ENCODE peak calls at places on chromosomes 11 and 22, in nine cellular contexts. T, O, I, P, D, L, K, A and S are unnamed samples. For H3K9me3 and H3K4me1, the result is how much of the 10 kb centered on the place peaks cover.

GRCh38 chr11:128894685-128895084 is 3.5 kb downstream of the KCNJ5 start:
- DNase-seq in T (peak), O (no peak), I (no peak), P (no peak), D (no peak), L (peak), K (no peak), A (no peak), S (no peak)

GRCh38 chr22:36386351-36386899 is 1.3 kb downstream of the MYH9 start:
- DNase-seq in T (peak), O (no peak), I (peak), P (no peak), D (no peak), L (no peak), K (peak), A (no peak), S (no peak)

GRCh38 chr11:17400048-17400775 is 11.8 kb upstream of the KCNJ11 start:
- DNase-seq in T (no peak), O (no peak), I (no peak), P (no peak), D (no peak), L (no peak), K (no peak), A (no peak), S (no peak)

GRCh38 chr11:3836903-3837302 is 3.9 kb downstream of the RHOG start:
- DNase-seq in T (peak), O (no peak), I (peak), P (no peak), D (no peak), L (no peak), K (no peak), A (no peak), S (no peak)

GRCh38 chr22:38432264-38432663 is 22.7 kb downstream of the KCNJ4 start:
- DNase-seq in T (no peak), O (no peak), I (no peak), P (no peak), D (no peak), L (no peak), K (no peak), A (no peak), S (no peak)

GRCh38 chr11:100815787-100816330 is 128.8 kb downstream of the ARHGAP42 start:
- DNase-seq in T (no peak), O (no peak), I (no peak), P (no peak), D (no peak), L (no peak), K (no peak), A (no peak), S (no peak)

GRCh38 chr11:77669848-77670511 is 32.4 kb upstream of the CLNS1A start:
- DNase-seq in T (no peak), O (no peak), I (no peak), P (no peak), D (no peak), L (no peak), K (no peak), A (no peak), S (no peak)

GRCh38 chr11:130737866-130738431 is 178.3 kb downstream of the SNX19 start:
- DNase-seq in T (no peak), O (no peak), I (no peak), P (no peak), D (no peak), L (no peak), K (no peak), A (no peak), S (no peak)

GRCh38 chr22:42379961-42380537 is 52.2 kb downstream of the NFAM1 start:
- DNase-seq in T (no peak), O (no peak), I (no peak), P (no peak), D (no peak), L (no peak), K (no peak), A (no peak), S (no peak)

GRCh38 chr11:76910620-76911414 is 50.1 kb downstream of the ACER3 start:
- DNase-seq in T (no peak), O (peak), I (no peak), P (no peak), D (no peak), L (peak), K (no peak), A (peak), S (peak)

GRCh38 chr22:17228725-17229126 is 9.5 kb upstream of the ADA2 start:
- DNase-seq in T (no peak), O (no peak), I (no peak), P (no peak), D (no peak), L (no peak), K (no peak), A (no peak), S (no peak)

GRCh38 chr11:64216879-64217278 is 9.1 kb downstream of the TRPT1 start:
- DNase-seq in T (no peak), O (no peak), I (no peak), P (no peak), D (no peak), L (no peak), K (no peak), A (no peak), S (no peak)

GRCh38 chr11:127521413-127521812 is 520.8 kb upstream of the KIRREL3 start:
- DNase-seq in T (no peak), O (no peak), I (no peak), P (no peak), D (no peak), L (no peak), K (no peak), A (no peak), S (no peak)

GRCh38 chr11:12478743-12479142 is 101.4 kb downstream of the PARVA start:
- DNase-seq in T (no peak), O (no peak), I (no peak), P (no peak), D (no peak), L (no peak), K (no peak), A (no peak), S (no peak)

GRCh38 chr11:67438121-67438902 is 830 bp upstream of the PTPRCAP start:
- DNase-seq in T (peak), O (no peak), I (peak), P (no peak), D (no peak), L (peak), K (no peak), A (no peak), S (no peak)

DNA sequence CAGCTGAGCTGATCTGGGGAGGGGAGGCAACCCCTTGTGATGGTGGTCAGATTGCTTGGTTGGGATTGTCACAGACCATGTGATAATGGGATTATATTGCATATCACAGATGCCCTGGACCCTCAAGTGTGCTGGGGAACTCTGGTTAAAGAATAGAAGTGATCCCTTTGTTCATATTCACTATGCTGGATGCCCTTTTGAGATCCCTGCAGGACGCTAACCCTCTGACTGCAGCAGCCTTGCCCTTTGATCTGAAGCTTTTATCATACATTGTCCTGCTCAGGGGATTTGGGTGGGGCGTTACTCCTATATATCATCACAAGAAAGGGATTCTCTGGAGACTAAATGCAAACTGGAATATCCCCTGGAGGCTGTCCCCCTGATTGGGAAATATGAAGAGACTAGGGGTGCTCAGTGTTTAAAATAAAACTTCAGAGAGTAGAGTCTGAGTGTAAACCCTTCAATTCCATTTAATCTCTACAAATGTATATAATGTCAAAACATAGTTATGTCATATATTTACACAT is 77.0 kb upstream of the TOP3B start:
- DNase-seq in T (no peak), O (no peak), I (no peak), P (no peak), D (no peak), L (no peak), K (no peak), A (no peak), S (no peak)
- H3K4me3 ChIP-seq in T (no peak), O (no peak), I (no peak), P (no peak), D (no peak), L (no peak), K (no peak), A (no peak), S (no peak)

GRCh38 chr11:50298182-50298988 is 265.7 kb downstream of the OR4C45 start:
- DNase-seq in T (no peak), O (no peak), I (no peak), P (no peak), D (no peak), L (no peak), K (no peak), A (no peak), S (no peak)
- H3K9me3 ChIP-seq in T (half or more), O (under half), I (under half), P (under half), D (under half), L (under half), K (under half), A (under half), S (under half)

GRCh38 chr11:112925516-112926310 is 35.5 kb upstream of the NCAM1 start:
- DNase-seq in T (no peak), O (no peak), I (no peak), P (no peak), D (no peak), L (no peak), K (no peak), A (no peak), S (no peak)
- H3K4me1 ChIP-seq in T (under half), O (under half), I (under half), P (under half), D (under half), L (under half), K (under half), A (under half), S (under half)

GRCh38 chr22:45638834-45639746 is 32.5 kb upstream of the ATXN10 start:
- DNase-seq in T (peak), O (peak), I (no peak), P (peak), D (no peak), L (no peak), K (no peak), A (no peak), S (no peak)
- H3K4me3 ChIP-seq in T (no peak), O (no peak), I (no peak), P (peak), D (no peak), L (no peak), K (no peak), A (no peak), S (no peak)

GRCh38 chr11:30826911-30827310 is 240.8 kb upstream of the MPPED2 start:
- DNase-seq in T (no peak), O (no peak), I (no peak), P (no peak), D (no peak), L (no peak), K (no peak), A (no peak), S (no peak)

GRCh38 chr11:30825723-30826122 is 239.6 kb upstream of the MPPED2 start:
- DNase-seq in T (no peak), O (no peak), I (no peak), P (no peak), D (no peak), L (no peak), K (no peak), A (no peak), S (no peak)

DNA sequence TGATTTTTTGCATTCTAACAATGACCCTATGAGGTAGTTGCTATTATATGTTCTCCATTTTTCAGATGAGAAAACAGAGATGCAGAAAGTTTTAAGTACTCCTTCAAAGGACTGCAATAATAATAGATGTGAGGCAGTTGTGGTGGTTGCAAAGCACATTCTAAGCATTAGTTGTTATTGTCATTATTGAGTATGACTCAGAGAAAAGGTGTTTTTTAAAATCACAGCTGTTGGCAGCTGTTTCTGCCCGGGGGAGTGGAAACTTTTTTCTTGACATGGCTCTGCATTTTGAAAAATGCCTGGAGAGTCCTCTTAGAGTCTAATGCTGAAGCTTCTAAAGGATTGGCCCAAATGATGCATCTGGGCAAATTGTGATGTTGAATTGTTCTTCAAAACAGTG is 244.5 kb upstream of the MPPED2 start:
- DNase-seq in T (no peak), O (no peak), I (no peak), P (no peak), D (no peak), L (no peak), K (no peak), A (no peak), S (no peak)
- H3K9me3 ChIP-seq in T (under half), O (under half), I (under half), P (under half), D (under half), L (under half), K (under half), A (under half), S (under half)